ENCODE peak calls at places on chromosomes 16 and 17, in six cellular contexts. One of them, this sample, is unnamed.

GRCh38 chr17:64920419-64921172 is 1.3 kb upstream of the LRRC37A3 start:
- DNase-seq in cardiac muscle cell: no peak
- DNase-seq in right atrium auricular region: no peak
- DNase-seq in thoracic aorta: no peak
- DNase-seq in pancreas: no peak
- DNase-seq in transverse colon: no peak
- DNase-seq in this sample: no peak

GRCh38 chr17:7220593-7221280 is 999 bp downstream of the ACADVL start:
- DNase-seq in cardiac muscle cell: peak; percentile 71
- DNase-seq in right atrium auricular region: no peak
- DNase-seq in thoracic aorta: no peak
- DNase-seq in pancreas: peak; percentile 67
- DNase-seq in transverse colon: peak; percentile 77
- DNase-seq in this sample: no peak

GRCh38 chr16:75789237-75789636 is 62.9 kb upstream of the CPHXL start:
- DNase-seq in cardiac muscle cell: peak; percentile 61
- DNase-seq in right atrium auricular region: no peak
- DNase-seq in thoracic aorta: no peak
- DNase-seq in pancreas: no peak
- DNase-seq in transverse colon: no peak
- DNase-seq in this sample: no peak

GRCh38 chr17:14771543-14771942 is 470.7 kb downstream of the HS3ST3B1 start:
- DNase-seq in cardiac muscle cell: no peak
- DNase-seq in right atrium auricular region: no peak
- DNase-seq in thoracic aorta: no peak
- DNase-seq in pancreas: no peak
- DNase-seq in transverse colon: no peak
- DNase-seq in this sample: no peak

GRCh38 chr17:64041912-64042311 is 21.5 kb upstream of the ICAM2 start:
- DNase-seq in cardiac muscle cell: no peak
- DNase-seq in right atrium auricular region: no peak
- DNase-seq in thoracic aorta: no peak
- DNase-seq in pancreas: no peak
- DNase-seq in transverse colon: no peak
- DNase-seq in this sample: no peak

GRCh38 chr16:56614549-56614991 is 6.2 kb downstream of the MT2A start:
- DNase-seq in cardiac muscle cell: no peak
- DNase-seq in right atrium auricular region: no peak
- DNase-seq in thoracic aorta: no peak
- DNase-seq in pancreas: no peak
- DNase-seq in transverse colon: no peak
- DNase-seq in this sample: no peak

GRCh38 chr16:31452631-31453106 is 6.6 kb upstream of the ARMC5 start:
- DNase-seq in cardiac muscle cell: peak; percentile 92
- DNase-seq in right atrium auricular region: no peak
- DNase-seq in thoracic aorta: no peak
- DNase-seq in pancreas: no peak
- DNase-seq in transverse colon: no peak
- DNase-seq in this sample: no peak

GRCh38 chr16:79801550-79802090 is 201.1 kb upstream of the MAF start:
- DNase-seq in cardiac muscle cell: no peak
- DNase-seq in right atrium auricular region: no peak
- DNase-seq in thoracic aorta: no peak
- DNase-seq in pancreas: no peak
- DNase-seq in transverse colon: no peak
- DNase-seq in this sample: no peak

GRCh38 chr17:37570527-37571093 is 38.6 kb downstream of the SYNRG start:
- DNase-seq in cardiac muscle cell: peak; percentile 49
- DNase-seq in right atrium auricular region: no peak
- DNase-seq in thoracic aorta: no peak
- DNase-seq in pancreas: peak; percentile 29
- DNase-seq in transverse colon: peak; percentile 57
- DNase-seq in this sample: peak; percentile 52

GRCh38 chr17:81909966-81910839 is 996 bp downstream of the PCYT2 start:
- DNase-seq in cardiac muscle cell: no peak
- DNase-seq in right atrium auricular region: no peak
- DNase-seq in thoracic aorta: no peak
- DNase-seq in pancreas: no peak
- DNase-seq in transverse colon: peak; percentile 53
- DNase-seq in this sample: no peak
- H3K27ac ChIP-seq in cardiac muscle cell: peak overlapping the region; percentile 72
- H3K27ac ChIP-seq in right atrium auricular region: peak overlapping the region; percentile 58
- H3K27ac ChIP-seq in thoracic aorta: no peak overlapping the region
- H3K27ac ChIP-seq in pancreas: peak overlapping the region; percentile 30
- H3K27ac ChIP-seq in transverse colon: peak overlapping the region; percentile 81
- H3K27ac ChIP-seq in this sample: peak overlapping the region; percentile 66

DNA sequence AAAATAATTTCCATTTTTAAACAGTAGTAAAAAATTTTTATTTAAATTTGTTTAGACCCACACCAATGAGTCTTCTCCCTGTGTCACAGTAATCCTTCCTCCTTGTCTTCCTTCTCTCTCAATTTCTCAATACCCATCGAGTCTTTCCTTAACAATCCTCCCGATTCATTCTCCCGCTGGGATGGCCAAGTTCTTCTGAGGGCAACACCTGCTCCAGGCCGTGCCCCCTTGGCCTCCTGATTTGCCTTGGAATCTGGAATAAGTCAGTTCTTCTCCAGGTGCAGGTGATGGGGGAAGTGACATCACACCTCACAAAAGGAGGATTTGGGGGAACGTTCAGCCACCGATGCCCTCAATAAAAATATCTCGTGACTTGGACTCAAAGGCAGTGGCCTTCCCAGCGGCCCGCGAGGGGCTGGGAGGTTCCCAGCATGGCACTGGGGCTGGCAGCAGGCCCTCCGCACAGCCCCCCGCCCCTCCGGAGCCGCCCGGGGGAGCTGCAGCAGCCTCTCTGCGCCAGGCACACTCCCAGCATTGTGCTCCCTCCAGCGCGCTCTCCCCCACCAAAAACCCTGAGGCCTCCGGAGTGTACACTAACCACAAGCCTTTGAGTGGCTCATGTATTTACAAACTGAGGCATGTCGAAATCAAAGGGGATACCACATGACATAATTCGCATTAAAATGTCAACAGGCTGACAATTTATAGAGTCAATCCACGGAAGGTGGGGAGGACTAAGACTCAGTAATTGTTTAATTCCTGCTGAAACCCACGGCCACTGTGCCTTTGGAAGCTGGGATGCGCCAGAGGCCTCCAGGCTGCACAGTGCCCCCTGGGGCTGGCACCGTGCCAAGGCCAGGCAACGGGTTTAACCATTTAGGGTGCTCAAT is 120.5 kb downstream of the ZFHX3 start:
- DNase-seq in cardiac muscle cell: peak; percentile 78
- DNase-seq in right atrium auricular region: no peak
- DNase-seq in thoracic aorta: no peak
- DNase-seq in pancreas: no peak
- DNase-seq in transverse colon: peak; percentile 20
- DNase-seq in this sample: no peak
- TF ChIP-seq CTCF in cardiac muscle cell: no peak
- TF ChIP-seq CTCF in right atrium auricular region: no peak
- TF ChIP-seq CTCF in thoracic aorta: no peak
- TF ChIP-seq CTCF in pancreas: no peak
- TF ChIP-seq CTCF in transverse colon: no peak
- TF ChIP-seq CTCF in this sample: no peak

DNA sequence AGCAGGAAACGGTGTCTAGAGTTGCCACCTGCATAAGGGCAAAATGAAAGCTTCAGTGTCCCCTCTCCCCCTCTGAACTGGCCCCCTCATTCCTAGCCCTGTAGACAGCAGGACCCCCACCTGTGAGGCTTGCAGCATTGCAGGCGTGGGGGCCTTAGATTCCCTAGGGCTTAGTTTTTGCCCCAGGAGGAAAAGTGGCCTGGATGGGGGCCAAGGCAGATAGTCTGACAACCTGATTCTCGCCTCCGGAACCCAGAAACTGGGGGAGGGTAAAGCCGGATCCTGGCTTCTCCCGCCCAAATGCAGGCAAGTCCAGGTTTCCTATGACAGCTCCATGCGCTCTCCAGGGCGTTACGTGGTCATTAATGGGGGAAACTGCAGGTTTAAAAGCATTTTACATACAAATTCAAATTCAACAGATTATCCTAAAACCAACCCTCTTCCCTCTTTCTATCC is 651 bp upstream of the HOXB6 start:
- DNase-seq in cardiac muscle cell: no peak
- DNase-seq in right atrium auricular region: no peak
- DNase-seq in thoracic aorta: no peak
- DNase-seq in pancreas: no peak
- DNase-seq in transverse colon: no peak
- DNase-seq in this sample: no peak
- H3K27me3 ChIP-seq in cardiac muscle cell: peaks cover 100% of the 10 kb centered on the region
- H3K27me3 ChIP-seq in right atrium auricular region: peaks cover 67% of the 10 kb centered on the region
- H3K27me3 ChIP-seq in thoracic aorta: no peaks in the 10 kb centered on the region
- H3K27me3 ChIP-seq in pancreas: peaks cover 7% of the 10 kb centered on the region
- H3K27me3 ChIP-seq in transverse colon: peaks cover 17% of the 10 kb centered on the region
- H3K27me3 ChIP-seq in this sample: peaks cover 98% of the 10 kb centered on the region

GRCh38 chr17:58513391-58513912 is 986 bp downstream of the MTMR4 start:
- DNase-seq in cardiac muscle cell: no peak
- DNase-seq in right atrium auricular region: no peak
- DNase-seq in thoracic aorta: no peak
- DNase-seq in pancreas: no peak
- DNase-seq in transverse colon: no peak
- DNase-seq in this sample: peak; percentile 58
- H3K27ac ChIP-seq in cardiac muscle cell: no peak overlapping the region
- H3K27ac ChIP-seq in right atrium auricular region: no peak overlapping the region
- H3K27ac ChIP-seq in thoracic aorta: no peak overlapping the region
- H3K27ac ChIP-seq in pancreas: no peak overlapping the region
- H3K27ac ChIP-seq in transverse colon: no peak overlapping the region
- H3K27ac ChIP-seq in this sample: peak overlapping the region; percentile 39

GRCh38 chr17:51014129-51014528 is 106.5 kb downstream of the SPAG9 start:
- DNase-seq in cardiac muscle cell: no peak
- DNase-seq in right atrium auricular region: no peak
- DNase-seq in thoracic aorta: no peak
- DNase-seq in pancreas: no peak
- DNase-seq in transverse colon: no peak
- DNase-seq in this sample: no peak

GRCh38 chr17:51013322-51013721 is 107.3 kb downstream of the SPAG9 start:
- DNase-seq in cardiac muscle cell: no peak
- DNase-seq in right atrium auricular region: no peak
- DNase-seq in thoracic aorta: no peak
- DNase-seq in pancreas: no peak
- DNase-seq in transverse colon: no peak
- DNase-seq in this sample: no peak

GRCh38 chr17:51017270-51017669 is 103.4 kb downstream of the SPAG9 start:
- DNase-seq in cardiac muscle cell: no peak
- DNase-seq in right atrium auricular region: no peak
- DNase-seq in thoracic aorta: no peak
- DNase-seq in pancreas: no peak
- DNase-seq in transverse colon: no peak
- DNase-seq in this sample: no peak

GRCh38 chr17:51016099-51016498 is 104.6 kb downstream of the SPAG9 start:
- DNase-seq in cardiac muscle cell: no peak
- DNase-seq in right atrium auricular region: no peak
- DNase-seq in thoracic aorta: no peak
- DNase-seq in pancreas: no peak
- DNase-seq in transverse colon: no peak
- DNase-seq in this sample: no peak

DNA sequence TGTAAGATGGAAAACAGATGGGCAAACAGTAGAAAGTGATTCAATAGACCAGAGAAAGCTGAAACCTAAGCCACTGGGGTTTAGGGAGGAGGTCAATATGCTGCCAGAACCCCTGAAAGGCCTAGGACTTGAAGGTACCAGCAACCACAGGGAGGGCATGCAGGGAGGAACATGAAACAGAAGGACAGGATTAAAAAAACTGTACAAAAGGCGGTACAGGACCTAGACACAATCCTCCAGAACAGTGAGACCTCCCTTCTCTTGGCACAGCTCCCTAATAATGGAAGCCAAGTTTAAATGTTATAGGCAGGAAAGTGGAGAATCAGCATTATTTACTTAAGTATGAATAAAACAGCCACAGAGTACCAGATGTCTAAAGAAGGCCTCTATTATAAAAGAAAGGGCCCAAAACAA is 105.5 kb downstream of the SPAG9 start:
- DNase-seq in cardiac muscle cell: peak; percentile 45
- DNase-seq in right atrium auricular region: no peak
- DNase-seq in thoracic aorta: no peak
- DNase-seq in pancreas: no peak
- DNase-seq in transverse colon: no peak
- DNase-seq in this sample: no peak
- TF ChIP-seq CTCF in cardiac muscle cell: no peak
- TF ChIP-seq CTCF in right atrium auricular region: no peak
- TF ChIP-seq CTCF in thoracic aorta: no peak
- TF ChIP-seq CTCF in pancreas: no peak
- TF ChIP-seq CTCF in transverse colon: no peak
- TF ChIP-seq CTCF in this sample: no peak